ENCODE peak calls at places on chromosome 19, in four cellular contexts. U is HCT116, Z is left ventricle myocardium inferior, G is SJCRH30. L is an unnamed sample.

GRCh38 chr19:19866599-19867248 is 1.0 kb downstream of the ZNF253 start:
- DNase-seq in U (no peak), Z (no peak), G (peak; percentile 24), L (no peak)

GRCh38 chr19:7815325-7815724 is 14.7 kb upstream of the EVI5L start:
- DNase-seq in U (no peak), Z (no peak), G (no peak), L (no peak)

GRCh38 chr19:11381535-11382369 is 2.4 kb downstream of the EPOR start:
- DNase-seq in U (peak; percentile 90), Z (peak; percentile 76), G (peak; percentile 83), L (peak; percentile 64)

GRCh38 chr19:492091-492531 is 4.2 kb upstream of the MADCAM1 start:
- DNase-seq in U (no peak), Z (no peak), G (no peak), L (peak; percentile 76)

GRCh38 chr19:8320564-8321066 is 560 bp downstream of the NDUFA7 start:
- DNase-seq in U (no peak), Z (no peak), G (no peak), L (no peak)

GRCh38 chr19:33194884-33195710 is 967 bp downstream of the LRP3 start:
- DNase-seq in U (no peak), Z (no peak), G (peak; percentile 62), L (no peak)

GRCh38 chr19:12077375-12077774 is 12.8 kb downstream of the ZNF844 start:
- DNase-seq in U (no peak), Z (no peak), G (no peak), L (no peak)

GRCh38 chr19:32744555-32745325 is 25.2 kb downstream of the TDRD12 start:
- DNase-seq in U (no peak), Z (no peak), G (no peak), L (no peak)

GRCh38 chr19:56111601-56112312 is 9.3 kb downstream of the ZNF787 start:
- DNase-seq in U (no peak), Z (peak; percentile 53), G (peak; percentile 57), L (peak; percentile 85)
- H3K27ac ChIP-seq in U (no peak overlapping the region), Z (peak overlapping the region; percentile 85), G (peak overlapping the region; percentile 76), L (peak overlapping the region; percentile 71)

GRCh38 chr19:38044267-38045111 is 137.5 kb downstream of the SIPA1L3 start:
- DNase-seq in U (no peak), Z (no peak), G (no peak), L (no peak)
- H3K4me3 ChIP-seq in U (no peak overlapping the region), Z (no peak overlapping the region), G (no peak overlapping the region), L (no peak overlapping the region)

GRCh38 chr19:46720516-46721239 is 3.8 kb upstream of the PRKD2 start:
- DNase-seq in U (no peak), Z (no peak), G (no peak), L (no peak)
- H3K4me1 ChIP-seq in U (peaks cover 16% of the 10 kb centered on the region), Z (peaks cover 34% of the 10 kb centered on the region), G (no peaks in the 10 kb centered on the region), L (peaks cover 23% of the 10 kb centered on the region)

GRCh38 chr19:52227196-52227940 is 37.5 kb downstream of the PPP2R1A start:
- DNase-seq in U (no peak), Z (no peak), G (no peak), L (no peak)
- H3K27ac ChIP-seq in U (no peak overlapping the region), Z (no peak overlapping the region), G (no peak overlapping the region), L (no peak overlapping the region)

GRCh38 chr19:46454244-46454643 is 17.1 kb downstream of the PNMA8A start:
- DNase-seq in U (no peak), Z (no peak), G (no peak), L (no peak)
- H3K4me3 ChIP-seq in U (no peak overlapping the region), Z (no peak overlapping the region), G (no peak overlapping the region), L (no peak overlapping the region)

GRCh38 chr19:27909861-27910260 is 1303.1 kb downstream of the UQCRFS1 start:
- DNase-seq in U (no peak), Z (no peak), G (no peak), L (peak; percentile 67)
- H3K4me1 ChIP-seq in U (no peaks in the 10 kb centered on the region), Z (no peaks in the 10 kb centered on the region), G (no peaks in the 10 kb centered on the region), L (no peaks in the 10 kb centered on the region)

L was measured in upper lobe of left lung.